ENCODE peak calls at places on chromosomes 5 and 9, in six cellular contexts. E, Q, O, V, N and I are unnamed samples.

GRCh38 chr5:14061106-14061505 is 82.0 kb upstream of the TRIO start:
- DNase-seq in E (no peak), Q (no peak), O (no peak), V (no peak), N (no peak), I (no peak)

GRCh38 chr5:54545796-54546195 is 28.2 kb downstream of the SNX18 start:
- DNase-seq in E (no peak), Q (no peak), O (no peak), V (no peak), N (no peak), I (no peak)

GRCh38 chr5:32506809-32507208 is 62.3 kb upstream of the ZFR start:
- DNase-seq in E (no peak), Q (no peak), O (no peak), V (no peak), N (no peak), I (no peak)

GRCh38 chr5:141877478-141878185 is 578 bp downstream of the PCDH1 start:
- DNase-seq in E (peak; percentile 19), Q (peak; percentile 17), O (peak; percentile 74), V (no peak), N (no peak), I (no peak)

GRCh38 chr9:106423575-106423974 is 439.4 kb upstream of the ZNF462 start:
- DNase-seq in E (no peak), Q (no peak), O (no peak), V (no peak), N (no peak), I (no peak)

GRCh38 chr9:84617415-84617814 is 52.1 kb upstream of the NTRK2 start:
- DNase-seq in E (no peak), Q (no peak), O (no peak), V (no peak), N (no peak), I (no peak)

GRCh38 chr9:26341545-26341944 is 551.1 kb downstream of the CAAP1 start:
- DNase-seq in E (no peak), Q (no peak), O (no peak), V (no peak), N (no peak), I (no peak)

GRCh38 chr5:139961435-139962157 is 81.5 kb downstream of the NRG2 start:
- DNase-seq in E (no peak), Q (no peak), O (no peak), V (no peak), N (no peak), I (no peak)

GRCh38 chr5:170501931-170502330 is 1.9 kb upstream of the KCNIP1 start:
- DNase-seq in E (no peak), Q (no peak), O (no peak), V (no peak), N (no peak), I (no peak)

GRCh38 chr5:170503970-170504525 is at the start of gene KCNIP1:
- DNase-seq in E (no peak), Q (no peak), O (peak; percentile 79), V (no peak), N (no peak), I (no peak)

GRCh38 chr5:170501361-170501760 is 2.5 kb upstream of the KCNIP1 start:
- DNase-seq in E (no peak), Q (no peak), O (no peak), V (no peak), N (no peak), I (no peak)

GRCh38 chr5:170504598-170505266 is 912 bp downstream of the KCNIP1 start:
- DNase-seq in E (no peak), Q (no peak), O (no peak), V (no peak), N (no peak), I (no peak)

DNA sequence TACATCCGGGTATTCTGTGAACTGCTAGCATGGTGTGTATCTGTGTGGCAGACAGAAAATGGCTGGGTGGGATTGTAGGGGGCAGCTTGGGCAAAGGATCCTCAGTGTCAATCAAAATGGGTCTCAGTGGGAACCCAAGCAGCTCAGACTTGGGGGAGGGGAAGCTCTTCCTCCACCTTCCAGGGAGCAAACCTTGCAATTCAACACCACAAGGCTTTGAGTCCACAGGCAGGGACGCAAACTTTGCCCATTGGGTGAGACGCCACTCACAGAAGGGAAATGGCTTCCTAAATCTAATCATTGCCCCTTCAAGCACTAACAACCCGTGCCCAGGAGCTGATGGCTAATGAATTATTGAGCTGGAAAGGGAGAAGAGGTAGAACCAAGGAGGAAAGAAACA is 1.1 kb upstream of the KCNIP1 start:
- DNase-seq in E (no peak), Q (no peak), O (no peak), V (no peak), N (no peak), I (no peak)
- H3K27me3 ChIP-seq in E (peaks cover 11% of the 10 kb centered on the region), Q (no peaks in the 10 kb centered on the region), O (no peaks in the 10 kb centered on the region), V (no peaks in the 10 kb centered on the region), N (peaks cover 41% of the 10 kb centered on the region), I (peaks cover 5% of the 10 kb centered on the region)

GRCh38 chr5:160185954-160186353 is 43.4 kb upstream of the FABP6 start:
- DNase-seq in E (no peak), Q (no peak), O (no peak), V (no peak), N (no peak), I (no peak)

GRCh38 chr5:160186480-160186879 is 42.8 kb upstream of the FABP6 start:
- DNase-seq in E (no peak), Q (no peak), O (no peak), V (no peak), N (no peak), I (no peak)

GRCh38 chr5:160180931-160181330 is 48.4 kb upstream of the FABP6 start:
- DNase-seq in E (no peak), Q (no peak), O (no peak), V (no peak), N (no peak), I (no peak)

GRCh38 chr5:160183075-160183474 is 46.2 kb upstream of the FABP6 start:
- DNase-seq in E (no peak), Q (no peak), O (no peak), V (no peak), N (no peak), I (no peak)

DNA sequence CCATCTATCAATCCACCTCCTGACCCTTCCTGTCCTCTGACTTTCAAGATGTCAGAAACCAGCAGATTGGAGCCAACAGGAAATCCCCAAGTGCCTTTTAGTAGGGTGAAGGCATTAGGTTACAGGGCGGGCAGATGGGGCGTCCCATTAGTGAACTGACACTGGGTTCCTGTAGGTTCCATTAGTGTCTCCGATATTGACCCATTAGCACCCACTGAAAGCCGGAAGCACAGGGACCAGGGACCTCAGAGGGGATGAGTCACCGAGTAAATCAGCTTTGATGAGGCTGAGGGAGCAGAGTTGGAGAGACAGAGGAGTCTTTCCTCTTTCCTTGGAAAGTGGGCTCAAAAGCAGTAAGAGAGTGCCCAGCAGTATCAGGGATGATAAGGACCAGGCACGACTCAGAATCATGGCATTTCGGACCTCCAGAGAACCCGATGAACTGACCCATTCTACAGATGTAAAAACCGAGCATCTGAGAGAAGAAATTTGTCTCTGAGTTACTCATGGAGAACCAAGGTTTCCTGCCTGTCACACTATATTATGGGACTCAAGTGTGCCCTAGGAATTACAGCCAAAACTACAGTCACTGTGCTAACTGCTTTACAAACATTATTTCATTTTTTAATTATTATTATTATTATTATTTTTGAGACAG is 47.2 kb upstream of the FABP6 start:
- DNase-seq in E (no peak), Q (no peak), O (no peak), V (no peak), N (no peak), I (no peak)
- H3K4me1 ChIP-seq in E (no peaks in the 10 kb centered on the region), Q (no peaks in the 10 kb centered on the region), O (no peaks in the 10 kb centered on the region), V (no peaks in the 10 kb centered on the region), N (no peaks in the 10 kb centered on the region), I (no peaks in the 10 kb centered on the region)

DNA sequence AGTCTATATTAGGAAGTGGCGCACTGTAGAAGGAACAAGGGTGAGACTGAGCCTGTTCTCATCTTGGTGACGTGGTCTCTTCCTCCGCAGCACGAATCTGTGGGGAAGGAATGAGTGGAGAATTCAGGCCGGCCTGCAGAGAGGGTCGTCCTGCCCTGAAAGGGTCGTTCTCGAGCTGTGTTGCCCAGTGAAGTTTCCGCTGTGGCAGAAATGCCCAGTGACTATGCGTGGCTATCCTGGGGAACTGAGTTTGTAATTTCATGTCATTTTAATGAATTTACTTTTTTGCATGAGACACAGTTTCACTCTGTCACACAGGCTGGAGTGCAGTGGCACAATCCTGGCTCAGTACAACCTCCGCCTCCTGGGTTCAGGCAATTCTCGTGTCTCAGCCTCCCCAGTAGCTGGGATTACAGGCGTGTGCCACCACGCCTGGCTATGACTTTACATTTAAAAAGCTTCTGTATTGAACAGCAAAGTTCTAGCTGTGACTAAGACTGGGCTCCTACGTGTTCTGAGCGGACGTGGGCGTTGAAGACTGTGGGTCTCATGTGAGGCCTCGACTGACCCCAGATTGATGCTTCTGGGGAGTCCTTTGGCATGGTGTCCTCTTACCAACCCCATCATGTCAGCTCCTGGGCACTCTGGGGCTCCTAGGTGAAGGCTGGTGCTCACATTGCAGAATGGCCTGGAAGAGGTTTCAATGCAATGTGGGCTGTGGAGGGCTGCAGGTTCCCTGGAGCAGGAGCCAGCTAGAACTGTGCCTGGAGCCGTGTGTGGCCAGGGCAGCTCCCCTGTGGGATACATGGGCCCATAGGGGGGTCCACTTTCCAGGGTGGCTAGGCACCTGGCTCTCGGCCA is 29.4 kb downstream of the SLC25A25 start:
- DNase-seq in E (no peak), Q (no peak), O (peak; percentile 75), V (no peak), N (no peak), I (no peak)
- H3K4me3 ChIP-seq in E (no peak overlapping the region), Q (no peak overlapping the region), O (no peak overlapping the region), V (peak overlapping the region; percentile 64), N (peak overlapping the region; percentile 54), I (no peak overlapping the region)

DNA sequence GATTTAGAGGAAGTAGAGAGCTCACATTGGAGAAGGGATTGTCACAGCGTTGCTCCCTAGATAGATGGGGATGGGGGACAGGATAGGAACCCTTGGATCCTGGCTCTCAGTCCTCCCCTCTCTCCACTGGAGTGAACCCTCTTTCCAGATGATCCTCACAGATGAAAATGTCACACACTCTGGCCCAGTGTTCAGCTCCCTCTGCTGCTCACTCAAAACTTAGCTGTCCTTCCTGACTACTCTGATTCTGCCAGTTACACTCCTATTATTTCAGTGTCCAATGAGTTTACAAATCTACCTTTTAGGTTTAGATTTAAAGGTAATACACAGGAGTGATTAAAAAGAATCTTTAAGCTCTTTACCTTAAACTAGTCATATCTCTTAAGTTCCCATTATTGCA is 5.8 kb upstream of the SPINK7 start:
- DNase-seq in E (no peak), Q (no peak), O (no peak), V (no peak), N (no peak), I (no peak)
- H3K27me3 ChIP-seq in E (no peaks in the 10 kb centered on the region), Q (no peaks in the 10 kb centered on the region), O (no peaks in the 10 kb centered on the region), V (no peaks in the 10 kb centered on the region), N (no peaks in the 10 kb centered on the region), I (no peaks in the 10 kb centered on the region)

GRCh38 chr5:80238078-80238477 is 17.8 kb downstream of the SERINC5 start:
- DNase-seq in E (peak; percentile 33), Q (no peak), O (no peak), V (no peak), N (no peak), I (no peak)

GRCh38 chr5:80238778-80239679 is 16.8 kb downstream of the SERINC5 start:
- DNase-seq in E (no peak), Q (no peak), O (peak; percentile 80), V (no peak), N (peak; percentile 57), I (no peak)

GRCh38 chr5:80234311-80234948 is 21.4 kb downstream of the SERINC5 start:
- DNase-seq in E (no peak), Q (no peak), O (no peak), V (no peak), N (no peak), I (no peak)

GRCh38 chr5:80239680-80240367 is 16.0 kb downstream of the SERINC5 start:
- DNase-seq in E (no peak), Q (no peak), O (no peak), V (no peak), N (no peak), I (no peak)

GRCh38 chr5:80237243-80237642 is 18.6 kb downstream of the SERINC5 start:
- DNase-seq in E (no peak), Q (no peak), O (no peak), V (no peak), N (no peak), I (no peak)
- H3K4me1 ChIP-seq in E (peaks cover 92% of the 10 kb centered on the region), Q (no peaks in the 10 kb centered on the region), O (peaks cover 3% of the 10 kb centered on the region), V (peaks cover 13% of the 10 kb centered on the region), N (peaks cover 48% of the 10 kb centered on the region), I (peaks cover 64% of the 10 kb centered on the region)